ENCODE peak calls at places on chromosomes 6 and 20, in seven cellular contexts. L, S, Z, N, W, I and F are unnamed samples.

GRCh38 chr6:140572867-140573266 is 1198.4 kb upstream of the CITED2 start:
- DNase-seq in W (no peak), S (no peak), L (no peak), N (no peak), Z (no peak), I (no peak), F (no peak)

GRCh38 chr6:43771210-43771857 is 1.3 kb downstream of the VEGFA start:
- DNase-seq in Z (no peak), N (peak), L (peak), S (peak), I (peak), W (peak), F (peak)

GRCh38 chr20:17835240-17835940 is 133.2 kb downstream of the SNX5 start:
- DNase-seq in N (peak), L (peak), I (no peak), Z (no peak), S (peak), W (no peak), F (peak)

GRCh38 chr6:2178125-2178524 is 67.3 kb downstream of the GMDS start:
- DNase-seq in S (no peak), Z (no peak), I (no peak), L (no peak), N (no peak), W (no peak), F (no peak)

GRCh38 chr6:87936065-87936464 is 111.6 kb upstream of the SPACA1 start:
- DNase-seq in S (no peak), L (no peak), N (no peak), I (no peak), Z (no peak), W (no peak), F (no peak)

GRCh38 chr6:38136547-38136946 is 317.0 kb downstream of the ZFAND3 start:
- DNase-seq in S (peak), L (no peak), I (no peak), N (no peak), W (no peak), Z (no peak), F (no peak)

GRCh38 chr20:63553251-63553932 is 567 bp upstream of the FNDC11 start:
- DNase-seq in Z (peak), W (peak), S (peak), L (peak), I (peak), N (peak), F (no peak)

GRCh38 chr20:3919352-3919751 is 30.2 kb downstream of the PANK2 start:
- DNase-seq in N (no peak), W (no peak), I (no peak), S (peak), Z (no peak), L (peak), F (no peak)

GRCh38 chr20:48421547-48421946 is 406.3 kb downstream of the PREX1 start:
- DNase-seq in S (no peak), I (no peak), N (no peak), W (no peak), Z (no peak), L (no peak), F (no peak)

GRCh38 chr6:139856562-139856961 is 482.1 kb upstream of the CITED2 start:
- DNase-seq in W (no peak), N (no peak), S (no peak), L (no peak), Z (no peak), I (no peak), F (peak)

GRCh38 chr6:161817881-161818280 is 544.0 kb upstream of the AGPAT4 start:
- DNase-seq in I (no peak), L (no peak), Z (no peak), N (no peak), S (no peak), W (no peak), F (no peak)

GRCh38 chr6:20997143-20997792 is 463.0 kb downstream of the CDKAL1 start:
- DNase-seq in W (no peak), L (peak), N (no peak), I (no peak), Z (no peak), S (no peak), F (no peak)

GRCh38 chr6:73036689-73037088 is 188.6 kb downstream of the KHDC1L start:
- DNase-seq in W (no peak), Z (no peak), L (no peak), S (no peak), N (no peak), I (no peak), F (no peak)

GRCh38 chr6:31547727-31548422 is 467 bp downstream of the NFKBIL1 start:
- DNase-seq in S (no peak), Z (no peak), N (no peak), L (no peak), I (no peak), W (no peak), F (no peak)

GRCh38 chr20:36181934-36182603 is 27.5 kb downstream of the EPB41L1 start:
- DNase-seq in L (peak), W (no peak), Z (no peak), I (no peak), S (peak), N (no peak), F (no peak)

GRCh38 chr20:20217626-20218025 is 150.3 kb upstream of the INSM1 start:
- DNase-seq in N (no peak), W (peak), Z (no peak), I (no peak), L (no peak), S (no peak), F (no peak)

GRCh38 chr6:42550277-42550676 is 13.6 kb upstream of the UBR2 start:
- DNase-seq in Z (no peak), L (peak), S (no peak), I (no peak), W (no peak), N (no peak), F (no peak)

GRCh38 chr20:30286157-30286556 is 971.3 kb upstream of the DEFB115 start:
- DNase-seq in W (no peak), S (no peak), N (peak), Z (no peak), I (no peak), L (no peak), F (no peak)

GRCh38 chr6:169224185-169224695 is 29.4 kb downstream of the THBS2 start:
- DNase-seq in N (no peak), Z (no peak), L (no peak), W (no peak), S (peak), I (no peak), F (no peak)

GRCh38 chr6:42259841-42260395 is 42.3 kb upstream of the MRPS10 start:
- DNase-seq in N (no peak), W (no peak), I (no peak), Z (no peak), S (no peak), L (no peak), F (no peak)

GRCh38 chr20:42370086-42370485 is 751.9 kb upstream of the CHD6 start:
- DNase-seq in S (no peak), W (no peak), Z (no peak), L (no peak), I (no peak), N (no peak), F (no peak)
- H3K18ac ChIP-seq in S (no peak), W (no peak), Z (no peak), L (no peak), I (no peak), N (no peak), F (no peak)

GRCh38 chr6:125169058-125169457 is 15.5 kb downstream of the TPD52L1 start:
- DNase-seq in W (no peak), L (no peak), N (no peak), S (peak), I (no peak), Z (no peak), F (no peak)
- H3K18ac ChIP-seq in W (no peak), L (no peak), N (no peak), S (no peak), I (no peak), Z (no peak), F (no peak)

GRCh38 chr20:24499472-24499871 is 30.0 kb downstream of the SYNDIG1 start:
- DNase-seq in L (no peak), I (no peak), S (no peak), N (no peak), Z (peak), W (no peak), F (no peak)

GRCh38 chr20:24502184-24502583 is 32.8 kb downstream of the SYNDIG1 start:
- DNase-seq in N (no peak), Z (peak), S (peak), L (peak), I (peak), W (no peak), F (no peak)

GRCh38 chr20:24503352-24503931 is 34.0 kb downstream of the SYNDIG1 start:
- DNase-seq in N (peak), I (peak), L (no peak), W (no peak), Z (peak), S (peak), F (no peak)

GRCh38 chr20:24502661-24503060 is 33.2 kb downstream of the SYNDIG1 start:
- DNase-seq in L (no peak), N (no peak), W (no peak), Z (no peak), S (no peak), I (no peak), F (no peak)

GRCh38 chr20:24501764-24502163 is 32.3 kb downstream of the SYNDIG1 start:
- DNase-seq in N (no peak), I (no peak), L (no peak), S (no peak), W (no peak), Z (peak), F (no peak)
- H3K18ac ChIP-seq in N (no peak), I (no peak), L (no peak), S (no peak), W (no peak), Z (no peak), F (no peak)

GRCh38 chr6:91754691-91755090 is 1167.8 kb upstream of the MAP3K7 start:
- DNase-seq in S (no peak), I (no peak), N (no peak), L (no peak), Z (no peak), W (no peak), F (no peak)
- H3K18ac ChIP-seq in S (no peak), I (no peak), N (no peak), L (no peak), Z (no peak), W (no peak), F (no peak)

DNA sequence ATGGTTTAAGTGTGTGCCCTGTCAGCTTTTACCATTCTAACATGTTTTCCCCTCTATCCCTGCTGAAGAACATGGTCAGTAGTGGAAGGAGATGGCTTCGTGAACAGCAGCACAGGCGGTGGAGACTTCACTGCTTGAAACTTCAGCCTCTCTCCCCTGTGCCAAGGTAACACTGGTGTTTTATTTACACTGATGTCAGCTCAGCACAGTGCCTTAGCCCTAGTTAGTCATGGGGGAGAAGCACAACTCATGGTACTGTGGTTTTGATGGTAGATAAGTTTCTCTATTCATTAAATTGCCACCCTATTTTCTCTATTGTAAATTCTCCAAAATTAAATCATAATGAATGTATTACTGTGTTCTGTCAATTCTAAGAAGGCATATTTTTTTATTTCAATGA is 56.6 kb downstream of the MTHFD1L start:
- DNase-seq in W (no peak), L (no peak), S (peak), Z (no peak), I (no peak), N (no peak), F (no peak)
- H3K18ac ChIP-seq in W (no peak), L (no peak), S (peak), Z (no peak), I (no peak), N (no peak), F (no peak)

GRCh38 chr6:135179920-135180457 is 1.1 kb upstream of the MYB start:
- DNase-seq in S (peak), L (no peak), N (no peak), Z (no peak), W (peak), I (no peak), F (no peak)

GRCh38 chr6:135180458-135181332 is at the start of gene MYB:
- DNase-seq in S (peak), Z (peak), I (peak), L (peak), W (peak), N (peak), F (peak)

GRCh38 chr6:135173989-135174484 is 7.1 kb upstream of the MYB start:
- DNase-seq in Z (no peak), N (no peak), S (no peak), I (no peak), W (no peak), L (no peak), F (no peak)

GRCh38 chr6:135173242-135173988 is 7.7 kb upstream of the MYB start:
- DNase-seq in S (no peak), I (no peak), N (peak), W (no peak), Z (no peak), L (no peak), F (no peak)

GRCh38 chr6:135176464-135176863 is 4.6 kb upstream of the MYB start:
- DNase-seq in N (no peak), Z (no peak), W (no peak), I (no peak), L (no peak), S (no peak), F (no peak)
- H3K18ac ChIP-seq in N (no peak), Z (no peak), W (no peak), I (no peak), L (no peak), S (no peak), F (no peak)

DNA sequence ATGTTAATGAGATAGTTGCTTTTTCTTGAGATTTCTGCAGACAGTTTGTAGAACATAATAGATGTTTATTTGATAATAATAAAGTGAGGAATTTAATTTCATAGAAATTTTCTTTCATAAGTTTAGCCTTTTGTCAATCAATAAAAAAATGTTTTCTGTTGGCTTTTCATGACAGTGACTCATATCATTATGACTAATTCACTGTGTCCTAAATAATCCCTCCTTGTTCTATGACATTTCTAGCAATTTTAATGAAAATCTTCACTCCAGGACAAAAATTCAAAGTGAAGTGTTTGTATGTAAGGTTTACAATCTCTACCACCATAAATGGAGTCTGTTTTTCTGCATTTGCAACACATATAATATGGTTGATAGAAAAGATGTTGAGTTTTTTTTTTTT is 109.9 kb downstream of the UTRN start:
- DNase-seq in L (peak), W (no peak), N (no peak), Z (no peak), S (peak), I (no peak), F (no peak)
- H3K18ac ChIP-seq in L (no peak), W (no peak), N (no peak), Z (no peak), S (no peak), I (no peak), F (no peak)

DNA sequence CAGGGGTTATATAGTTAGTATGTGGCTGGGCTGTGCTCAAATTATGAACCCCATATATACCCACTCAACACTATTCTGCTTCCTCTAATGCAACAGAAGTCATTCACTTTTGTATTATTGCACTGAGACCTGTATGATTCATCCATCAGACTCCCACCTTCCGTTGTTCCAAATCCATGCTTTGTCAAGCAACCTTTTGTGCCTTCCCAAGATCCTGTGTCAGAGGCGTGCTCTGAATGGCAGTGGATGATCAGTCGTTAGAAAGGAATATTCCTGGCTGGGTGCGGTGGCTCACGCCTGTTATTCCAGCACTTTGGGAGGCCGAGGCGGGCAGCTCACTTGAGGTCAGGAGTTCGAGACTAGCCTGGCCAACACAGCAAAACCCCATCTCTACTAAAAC is 103.2 kb downstream of the SH3BGRL2 start:
- DNase-seq in L (no peak), W (no peak), N (no peak), Z (no peak), I (no peak), S (no peak), F (no peak)
- H3K18ac ChIP-seq in L (no peak), W (no peak), N (no peak), Z (no peak), I (no peak), S (no peak), F (no peak)